ENCODE peak calls at places on chromosome 15, in five cellular contexts. One of them, this sample, is unnamed. For H3K4me1, the result is how much of the 10 kb centered on the place peaks cover.

GRCh38 chr15:38164061-38164460 is 88.6 kb upstream of the SPRED1 start:
- DNase-seq in GM12878: no peak
- DNase-seq in suprapubic skin: no peak
- DNase-seq in stomach: no peak
- DNase-seq in transverse colon: no peak
- DNase-seq in this sample: no peak

GRCh38 chr15:91782221-91782620 is 71.3 kb upstream of the SLCO3A1 start:
- DNase-seq in transverse colon: no peak
- DNase-seq in stomach: peak
- DNase-seq in GM12878: no peak
- DNase-seq in suprapubic skin: no peak
- DNase-seq in this sample: no peak

GRCh38 chr15:76994971-76995945 is at the start of gene PSTPIP1:
- DNase-seq in transverse colon: peak
- DNase-seq in suprapubic skin: peak
- DNase-seq in stomach: peak
- DNase-seq in GM12878: no peak
- DNase-seq in this sample: peak

GRCh38 chr15:39504812-39505211 is 76.1 kb upstream of the THBS1 start:
- DNase-seq in suprapubic skin: no peak
- DNase-seq in stomach: no peak
- DNase-seq in GM12878: no peak
- DNase-seq in transverse colon: no peak
- DNase-seq in this sample: no peak

GRCh38 chr15:67174864-67175573 is 79.4 kb downstream of the AAGAB start:
- DNase-seq in stomach: peak
- DNase-seq in transverse colon: no peak
- DNase-seq in GM12878: no peak
- DNase-seq in suprapubic skin: no peak
- DNase-seq in this sample: peak

GRCh38 chr15:85840079-85840801 is 45.5 kb upstream of the KLHL25 start:
- DNase-seq in stomach: peak
- DNase-seq in suprapubic skin: peak
- DNase-seq in transverse colon: peak
- DNase-seq in GM12878: peak
- DNase-seq in this sample: peak

GRCh38 chr15:41620536-41621199 is 39.5 kb upstream of the MGA start:
- DNase-seq in GM12878: no peak
- DNase-seq in stomach: no peak
- DNase-seq in transverse colon: no peak
- DNase-seq in suprapubic skin: no peak
- DNase-seq in this sample: no peak

GRCh38 chr15:52486003-52486996 is 42.4 kb downstream of the MYO5A start:
- DNase-seq in transverse colon: no peak
- DNase-seq in GM12878: no peak
- DNase-seq in stomach: no peak
- DNase-seq in suprapubic skin: no peak
- DNase-seq in this sample: no peak

GRCh38 chr15:26355671-26356070 is 417.2 kb downstream of the GABRB3 start:
- DNase-seq in stomach: no peak
- DNase-seq in GM12878: no peak
- DNase-seq in transverse colon: no peak
- DNase-seq in suprapubic skin: no peak
- DNase-seq in this sample: no peak

GRCh38 chr15:82183121-82184031 is 79.2 kb downstream of the EFL1 start:
- DNase-seq in GM12878: no peak
- DNase-seq in suprapubic skin: no peak
- DNase-seq in stomach: no peak
- DNase-seq in transverse colon: no peak
- DNase-seq in this sample: no peak

GRCh38 chr15:82186748-82187415 is 75.7 kb downstream of the EFL1 start:
- DNase-seq in stomach: no peak
- DNase-seq in transverse colon: no peak
- DNase-seq in GM12878: peak
- DNase-seq in suprapubic skin: no peak
- DNase-seq in this sample: no peak

GRCh38 chr15:82184355-82184754 is 78.2 kb downstream of the EFL1 start:
- DNase-seq in suprapubic skin: no peak
- DNase-seq in GM12878: no peak
- DNase-seq in transverse colon: no peak
- DNase-seq in stomach: no peak
- DNase-seq in this sample: no peak

GRCh38 chr15:82184776-82185175 is 77.8 kb downstream of the EFL1 start:
- DNase-seq in transverse colon: no peak
- DNase-seq in GM12878: no peak
- DNase-seq in suprapubic skin: no peak
- DNase-seq in stomach: no peak
- DNase-seq in this sample: no peak

GRCh38 chr15:82186161-82186560 is 76.4 kb downstream of the EFL1 start:
- DNase-seq in transverse colon: no peak
- DNase-seq in stomach: no peak
- DNase-seq in GM12878: no peak
- DNase-seq in suprapubic skin: no peak
- DNase-seq in this sample: no peak
- H3K4me1 ChIP-seq in transverse colon: under half
- H3K4me1 ChIP-seq in stomach: under half
- H3K4me1 ChIP-seq in GM12878: under half
- H3K4me1 ChIP-seq in suprapubic skin: under half
- H3K4me1 ChIP-seq in this sample: under half

DNA sequence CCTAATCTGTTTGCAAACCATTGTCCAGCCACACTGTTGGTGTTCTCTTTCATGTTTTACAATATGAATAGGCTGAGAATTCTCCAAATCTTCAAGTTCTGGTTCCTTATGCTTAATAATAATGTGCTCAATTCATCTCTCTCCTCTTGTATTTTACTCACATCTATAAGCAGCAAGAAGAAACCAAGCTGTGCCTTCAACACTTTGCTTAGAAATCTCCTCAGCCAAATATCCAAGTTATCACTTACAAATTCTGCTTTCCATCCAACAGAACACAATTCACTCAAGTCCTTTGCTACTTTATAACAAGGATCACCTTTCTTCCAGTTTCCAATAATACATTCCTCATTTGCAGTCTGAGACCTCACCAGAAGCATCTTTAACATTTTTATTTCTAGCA is 117.5 kb downstream of the LRRC28 start:
- DNase-seq in suprapubic skin: no peak
- DNase-seq in transverse colon: no peak
- DNase-seq in GM12878: no peak
- DNase-seq in stomach: no peak
- DNase-seq in this sample: no peak
- TF ChIP-seq EP300 in suprapubic skin: no peak
- TF ChIP-seq EP300 in transverse colon: no peak
- TF ChIP-seq EP300 in GM12878: no peak
- TF ChIP-seq EP300 in stomach: no peak
- TF ChIP-seq EP300 in this sample: no peak

GRCh38 chr15:57503911-57504598 is 87.6 kb upstream of the MYZAP start:
- DNase-seq in stomach: no peak
- DNase-seq in suprapubic skin: no peak
- DNase-seq in GM12878: no peak
- DNase-seq in transverse colon: no peak
- DNase-seq in this sample: no peak

GRCh38 chr15:57500256-57500655 is 91.4 kb upstream of the MYZAP start:
- DNase-seq in transverse colon: no peak
- DNase-seq in suprapubic skin: no peak
- DNase-seq in GM12878: no peak
- DNase-seq in stomach: no peak
- DNase-seq in this sample: no peak

GRCh38 chr15:57502116-57502515 is 89.6 kb upstream of the MYZAP start:
- DNase-seq in GM12878: no peak
- DNase-seq in stomach: no peak
- DNase-seq in transverse colon: no peak
- DNase-seq in suprapubic skin: no peak
- DNase-seq in this sample: no peak

GRCh38 chr15:57503051-57503702 is 88.5 kb upstream of the MYZAP start:
- DNase-seq in GM12878: no peak
- DNase-seq in stomach: no peak
- DNase-seq in transverse colon: no peak
- DNase-seq in suprapubic skin: no peak
- DNase-seq in this sample: no peak

DNA sequence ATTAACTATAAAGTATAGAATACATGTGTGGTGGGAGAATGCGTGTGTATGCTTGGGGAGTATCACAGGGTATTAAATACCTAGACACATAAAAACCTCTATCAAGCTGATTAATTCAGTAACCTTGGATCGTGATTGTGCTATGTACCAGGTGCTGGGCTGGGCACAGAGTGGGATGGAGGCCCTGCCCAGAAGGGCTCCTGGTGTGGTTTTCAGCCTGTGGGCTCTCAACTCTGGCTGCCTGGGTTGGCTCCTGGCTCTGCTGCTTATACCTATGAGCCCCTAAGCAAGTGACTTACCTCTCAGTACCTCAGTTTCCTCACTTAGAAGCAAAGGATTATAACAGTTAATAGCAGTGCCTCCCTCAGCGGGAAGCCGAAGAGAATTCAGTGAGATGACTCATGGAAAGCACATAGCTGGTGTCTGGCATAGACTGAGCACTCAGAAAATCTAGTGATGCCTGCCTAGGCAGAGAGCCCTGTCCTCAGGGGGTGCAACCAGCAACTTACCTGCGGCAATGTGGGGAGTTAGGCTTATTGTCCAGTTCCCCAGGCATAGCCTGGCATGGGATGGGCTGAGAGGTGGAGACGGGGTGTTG is 90.6 kb upstream of the MYZAP start:
- DNase-seq in GM12878: no peak
- DNase-seq in suprapubic skin: no peak
- DNase-seq in stomach: no peak
- DNase-seq in transverse colon: no peak
- DNase-seq in this sample: no peak
- H3K4me1 ChIP-seq in GM12878: under half
- H3K4me1 ChIP-seq in suprapubic skin: half or more
- H3K4me1 ChIP-seq in stomach: half or more
- H3K4me1 ChIP-seq in transverse colon: under half
- H3K4me1 ChIP-seq in this sample: under half

DNA sequence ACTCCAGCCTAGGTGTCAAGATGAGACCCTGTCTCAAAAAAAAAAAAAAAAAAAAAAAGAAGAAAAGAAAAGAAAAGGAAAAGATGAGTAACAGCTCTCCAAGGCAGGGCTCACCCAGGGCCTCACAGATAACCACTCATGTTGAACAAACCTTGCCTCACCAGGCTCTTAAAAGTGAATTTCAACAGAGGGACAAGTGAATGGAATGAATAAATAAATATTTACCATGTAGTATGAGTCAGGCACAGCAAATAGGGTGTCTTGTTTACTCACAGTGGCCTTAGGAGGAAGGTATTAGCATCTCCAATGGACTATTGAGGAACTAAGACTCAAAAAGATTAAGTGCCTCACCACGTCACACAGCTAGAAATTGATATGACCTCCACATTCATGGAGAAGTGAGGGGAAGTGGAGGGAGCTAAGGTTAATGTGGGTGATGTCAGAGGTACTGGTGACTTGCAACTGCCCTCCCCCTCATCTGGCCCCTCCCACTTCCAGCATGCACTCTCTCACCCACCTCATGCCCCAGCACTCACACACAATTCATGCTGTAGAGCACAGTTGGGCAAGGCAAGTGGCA is 255.5 kb downstream of the UACA start:
- DNase-seq in GM12878: no peak
- DNase-seq in suprapubic skin: no peak
- DNase-seq in transverse colon: no peak
- DNase-seq in stomach: peak
- DNase-seq in this sample: no peak
- TF ChIP-seq EP300 in GM12878: no peak
- TF ChIP-seq EP300 in suprapubic skin: no peak
- TF ChIP-seq EP300 in transverse colon: no peak
- TF ChIP-seq EP300 in stomach: no peak
- TF ChIP-seq EP300 in this sample: no peak

GRCh38 chr15:36612063-36612788 is 32.8 kb downstream of the CDIN1 start:
- DNase-seq in stomach: no peak
- DNase-seq in suprapubic skin: no peak
- DNase-seq in transverse colon: no peak
- DNase-seq in GM12878: no peak
- DNase-seq in this sample: no peak
- H3K4me1 ChIP-seq in stomach: under half
- H3K4me1 ChIP-seq in suprapubic skin: under half
- H3K4me1 ChIP-seq in transverse colon: under half
- H3K4me1 ChIP-seq in GM12878: under half
- H3K4me1 ChIP-seq in this sample: under half

This sample was measured in sigmoid colon.